ENCODE peak calls at places on chromosome 22, in five cellular contexts. X, G, A, U and R are unnamed samples.

GRCh38 chr22:42229455-42230149 is 40.9 kb downstream of the TCF20 start:
- DNase-seq in X (peak; percentile 40), U (peak; percentile 62), A (no peak), G (no peak), R (peak; percentile 57)

GRCh38 chr22:33894515-33894914 is 25.8 kb downstream of the LARGE1 start:
- DNase-seq in G (no peak), U (no peak), X (peak; percentile 13), A (no peak), R (no peak)

GRCh38 chr22:30325724-30326703 is 727 bp downstream of the TBC1D10A start:
- DNase-seq in A (no peak), X (peak; percentile 45), U (peak; percentile 21), G (no peak), R (no peak)

GRCh38 chr22:34877506-34877905 is 188.5 kb upstream of the ISX start:
- DNase-seq in X (no peak), G (no peak), U (no peak), A (no peak), R (peak; percentile 8)

GRCh38 chr22:35569916-35570315 is 29.3 kb downstream of the RASD2 start:
- DNase-seq in X (no peak), A (no peak), G (no peak), U (no peak), R (no peak)

GRCh38 chr22:46750861-46751260 is 11.6 kb upstream of the TBC1D22A start:
- DNase-seq in X (no peak), U (no peak), G (no peak), A (no peak), R (no peak)

GRCh38 chr22:50399751-50400331 is 56.7 kb downstream of the PPP6R2 start:
- DNase-seq in G (peak; percentile 29), X (peak; percentile 45), A (peak; percentile 63), U (peak; percentile 14), R (no peak)

GRCh38 chr22:45891021-45891421 is 85.9 kb downstream of the WNT7B start:
- DNase-seq in G (no peak), A (peak; percentile 41), U (no peak), X (no peak), R (no peak)

GRCh38 chr22:35377735-35378134 is 3.2 kb upstream of the HMOX1 start:
- DNase-seq in U (no peak), X (no peak), G (no peak), A (no peak), R (no peak)

GRCh38 chr22:39734866-39735265 is 158.7 kb downstream of the ENTHD1 start:
- DNase-seq in A (no peak), U (no peak), G (no peak), X (no peak), R (no peak)

GRCh38 chr22:27581688-27582087 is 219.9 kb downstream of the MN1 start:
- DNase-seq in G (no peak), X (peak; percentile 23), U (peak; percentile 73), A (peak; percentile 64), R (no peak)

GRCh38 chr22:47270463-47271135 is 508.1 kb downstream of the TBC1D22A start:
- DNase-seq in X (no peak), U (no peak), A (no peak), G (no peak), R (no peak)

GRCh38 chr22:47282366-47282765 is 519.9 kb downstream of the TBC1D22A start:
- DNase-seq in X (no peak), A (no peak), U (no peak), G (no peak), R (no peak)

GRCh38 chr22:33726294-33726711 is 194.0 kb downstream of the LARGE1 start:
- DNase-seq in U (peak; percentile 42), G (no peak), X (peak; percentile 21), A (no peak), R (peak; percentile 1)

GRCh38 chr22:31153357-31153756 is 6.6 kb upstream of the RNF185 start:
- DNase-seq in G (no peak), X (no peak), U (no peak), A (no peak), R (no peak)

GRCh38 chr22:30062934-30063333 is 17.3 kb upstream of the HORMAD2 start:
- DNase-seq in U (no peak), G (no peak), A (no peak), X (no peak), R (no peak)

GRCh38 chr22:38490915-38491314 is 15.2 kb downstream of the DDX17 start:
- DNase-seq in A (no peak), X (peak; percentile 83), U (peak; percentile 62), G (no peak), R (peak; percentile 49)

GRCh38 chr22:35599364-35599763 is 17.8 kb downstream of the MB start:
- DNase-seq in A (no peak), U (no peak), G (no peak), X (no peak), R (no peak)

GRCh38 chr22:50058338-50059184 is 463 bp upstream of the TTLL8 start:
- DNase-seq in X (no peak), A (no peak), G (no peak), U (no peak), R (no peak)

DNA sequence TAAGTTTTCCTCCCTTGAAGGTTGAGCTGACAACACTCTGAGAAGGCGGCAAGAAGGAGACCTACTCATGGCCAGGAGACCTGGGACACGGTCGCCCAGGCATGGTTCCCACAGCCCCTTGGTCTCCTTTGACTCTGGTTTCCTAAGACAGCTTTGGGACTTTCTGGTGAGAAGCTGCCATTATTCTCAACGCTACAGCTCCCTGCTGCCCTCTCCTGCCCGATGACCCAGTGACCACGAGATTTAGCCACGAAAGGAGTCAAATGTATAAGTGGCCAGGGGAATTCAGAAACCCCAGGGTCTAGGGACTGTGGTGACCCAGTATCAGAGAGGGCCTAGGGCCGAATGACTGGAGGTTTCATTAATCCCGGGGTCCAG is 696 bp upstream of the SDF2L1 start:
- DNase-seq in G (no peak), X (peak; percentile 68), A (peak; percentile 64), U (peak; percentile 65), R (peak; percentile 51)
- H3K4me3 ChIP-seq in G (peak overlapping the region; percentile 84), X (peak overlapping the region; percentile 18), A (peak overlapping the region; percentile 75), U (peak overlapping the region; percentile 47), R (peak overlapping the region; percentile 58)

DNA sequence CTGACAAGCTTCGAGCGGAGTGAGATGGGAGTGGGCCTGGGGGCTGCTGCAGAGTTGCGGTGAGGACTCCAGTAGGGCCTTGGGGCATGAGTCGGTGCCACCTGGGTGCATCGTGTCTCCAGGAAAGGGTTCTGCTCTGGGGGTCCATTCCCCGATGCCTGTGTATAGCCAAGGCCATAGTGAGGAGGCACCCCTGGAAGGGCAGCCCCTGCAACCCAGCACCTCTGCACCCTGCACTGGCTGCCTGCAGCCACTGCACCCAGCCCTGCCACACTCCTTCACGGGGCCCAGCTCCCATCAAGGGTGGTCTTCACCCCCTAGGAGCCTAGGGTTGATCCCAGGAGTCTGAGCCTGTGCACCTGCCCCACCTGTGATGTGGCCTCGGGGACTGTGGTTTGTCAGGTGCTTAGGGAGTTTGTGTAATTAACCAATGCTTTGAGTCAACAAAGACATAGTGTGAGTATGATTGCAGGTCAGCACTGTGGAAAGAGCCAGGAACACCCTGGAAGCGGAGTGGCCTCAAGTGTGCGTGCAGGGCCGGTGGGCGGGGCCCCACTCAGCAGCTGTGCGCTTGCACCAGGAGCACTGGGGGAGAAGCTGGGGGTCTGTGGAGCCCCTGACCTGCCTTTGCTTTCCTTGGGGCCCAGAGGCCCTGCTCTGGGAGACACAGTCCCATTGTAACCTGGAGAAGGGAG is 1299.3 kb downstream of the BRD1 start:
- DNase-seq in A (peak; percentile 74), X (no peak), U (no peak), G (no peak), R (no peak)
- H3K4me3 ChIP-seq in A (no peak overlapping the region), X (no peak overlapping the region), U (no peak overlapping the region), G (no peak overlapping the region), R (no peak overlapping the region)

GRCh38 chr22:43996170-43996980 is 27.7 kb upstream of the PARVB start:
- DNase-seq in A (peak; percentile 83), X (no peak), U (no peak), G (peak; percentile 68), R (no peak)
- H3K4me3 ChIP-seq in A (peak overlapping the region; percentile 44), X (no peak overlapping the region), U (no peak overlapping the region), G (peak overlapping the region; percentile 59), R (no peak overlapping the region)

GRCh38 chr22:19713228-19713627 is 1.1 kb upstream of the SEPTIN5 start:
- DNase-seq in U (no peak), G (no peak), X (no peak), A (no peak), R (no peak)
- H3K4me3 ChIP-seq in U (no peak overlapping the region), G (no peak overlapping the region), X (no peak overlapping the region), A (no peak overlapping the region), R (no peak overlapping the region)

DNA sequence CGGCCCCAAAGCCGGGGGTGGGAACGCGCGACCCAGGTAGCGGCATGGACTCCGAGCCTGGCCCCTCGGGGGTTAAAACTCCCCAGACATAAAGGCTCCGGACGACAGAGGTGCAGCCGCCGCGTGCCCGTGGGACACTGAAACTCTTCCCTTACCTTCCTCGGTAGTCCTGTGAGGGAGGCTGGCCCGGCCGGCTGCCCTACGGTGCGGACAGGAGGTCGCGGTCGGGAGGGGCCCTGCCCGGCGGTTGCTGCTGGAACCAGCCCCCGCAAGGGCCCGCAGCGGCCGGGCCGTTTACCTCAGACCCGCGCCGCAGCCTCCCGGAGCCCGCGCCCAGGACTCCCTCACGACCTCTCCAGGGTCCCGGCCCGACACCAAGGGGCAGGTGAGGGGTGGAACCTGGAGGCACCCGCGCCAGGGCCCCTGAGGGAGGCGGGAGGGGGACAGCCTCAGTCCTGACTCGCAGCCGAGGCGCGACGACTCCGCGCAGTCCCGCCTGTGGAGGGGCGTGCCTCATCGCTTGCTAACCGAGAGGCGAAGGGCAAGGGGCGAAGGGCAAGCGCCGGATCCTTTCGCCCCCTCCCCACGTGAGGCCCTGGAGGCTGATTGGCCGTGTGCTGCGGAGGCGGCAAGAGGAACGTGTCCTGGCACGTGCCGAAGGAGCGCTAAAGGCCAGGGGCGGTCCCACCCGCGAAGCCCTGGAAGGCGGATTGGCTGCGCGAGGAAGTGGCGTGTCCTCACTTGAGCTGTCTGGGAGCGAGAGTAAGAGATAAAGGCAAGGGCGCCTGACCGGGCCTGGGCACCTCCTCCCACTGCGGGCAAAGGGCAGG is at the start of gene UPB1:
- DNase-seq in G (no peak), A (no peak), U (no peak), X (no peak), R (no peak)
- H3K4me3 ChIP-seq in G (no peak within 1 kb of the TSS), A (peak within 1 kb of the TSS; percentile 35), U (no peak within 1 kb of the TSS), X (no peak within 1 kb of the TSS), R (peak within 1 kb of the TSS; percentile 0)

GRCh38 chr22:41181349-41182241 is 23.5 kb upstream of the L3MBTL2 start:
- DNase-seq in X (no peak), A (no peak), U (peak; percentile 83), G (no peak), R (no peak)
- H3K4me3 ChIP-seq in X (no peak overlapping the region), A (no peak overlapping the region), U (no peak overlapping the region), G (no peak overlapping the region), R (no peak overlapping the region)

DNA sequence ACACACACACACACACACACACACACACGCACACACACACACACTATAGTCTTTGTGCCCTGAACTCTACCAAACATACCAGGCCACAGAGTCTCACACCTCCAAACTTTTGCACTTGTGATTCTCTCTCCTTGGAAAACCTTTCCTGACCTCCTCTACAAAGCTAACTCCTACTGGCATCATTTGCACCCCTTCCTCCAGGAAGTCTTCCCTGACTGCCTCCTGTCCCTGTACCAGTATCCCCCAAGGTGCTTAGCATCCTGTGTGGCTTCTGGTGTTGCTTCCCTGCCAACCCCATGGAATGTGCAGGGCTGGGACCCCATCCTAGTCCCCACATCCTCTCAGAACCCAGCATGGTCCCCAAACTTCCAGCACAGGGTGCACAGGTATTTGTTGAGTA is 8.9 kb downstream of the TPST2 start:
- DNase-seq in X (no peak), G (no peak), A (no peak), U (no peak), R (no peak)
- H3K4me3 ChIP-seq in X (no peak overlapping the region), G (no peak overlapping the region), A (no peak overlapping the region), U (no peak overlapping the region), R (no peak overlapping the region)

GRCh38 chr22:28759861-28760560 is 12.5 kb upstream of the CCDC117 start:
- DNase-seq in G (no peak), U (no peak), A (no peak), X (no peak), R (peak; percentile 27)
- H3K4me3 ChIP-seq in G (no peak overlapping the region), U (no peak overlapping the region), A (no peak overlapping the region), X (no peak overlapping the region), R (no peak overlapping the region)